ENCODE peak calls at places on chromosomes 4 and X, in nine cellular contexts. S, Q, K, R, L, G, T, V and O are unnamed samples.

GRCh38 chrX:66046612-66047235 is 6.8 kb upstream of the VSIG4 start:
- DNase-seq in S (no peak), Q (no peak), K (no peak), R (no peak), L (no peak), G (no peak), T (no peak), V (peak; percentile 8), O (peak; percentile 50)

GRCh38 chr4:66574145-66574978 is 904.1 kb upstream of the EPHA5 start:
- DNase-seq in S (no peak), Q (no peak), K (no peak), R (no peak), L (no peak), G (no peak), T (peak; percentile 63), V (no peak), O (no peak)

GRCh38 chr4:184275766-184276165 is 58.1 kb upstream of the ENPP6 start:
- DNase-seq in S (no peak), Q (no peak), K (no peak), R (no peak), L (no peak), G (no peak), T (peak; percentile 47), V (no peak), O (no peak)

GRCh38 chrX:24100713-24101112 is 46.0 kb downstream of the EIF2S3 start:
- DNase-seq in S (no peak), Q (no peak), K (no peak), R (no peak), L (no peak), G (no peak), T (no peak), V (no peak), O (no peak)

GRCh38 chrX:120740072-120740471 is 110.2 kb upstream of the C1GALT1C1 start:
- DNase-seq in S (no peak), Q (no peak), K (no peak), R (no peak), L (no peak), G (no peak), T (no peak), V (no peak), O (no peak)

GRCh38 chrX:44915361-44915868 is 42.4 kb downstream of the KDM6A start:
- DNase-seq in S (no peak), Q (no peak), K (no peak), R (no peak), L (no peak), G (no peak), T (no peak), V (no peak), O (no peak)

GRCh38 chrX:155767101-155767878 is 113.9 kb upstream of the VAMP7 start:
- DNase-seq in S (peak; percentile 53), Q (no peak), K (peak; percentile 63), R (peak; percentile 21), L (no peak), G (peak; percentile 46), T (peak; percentile 80), V (peak; percentile 14), O (no peak)

GRCh38 chr4:113312529-113312928 is 263.1 kb downstream of the ANK2 start:
- DNase-seq in S (no peak), Q (no peak), K (no peak), R (no peak), L (no peak), G (no peak), T (no peak), V (no peak), O (no peak)

GRCh38 chr4:185920171-185920570 is 108.2 kb upstream of the SORBS2 start:
- DNase-seq in S (no peak), Q (no peak), K (peak; percentile 28), R (no peak), L (no peak), G (no peak), T (peak; percentile 18), V (no peak), O (no peak)

GRCh38 chrX:118971552-118971951 is 2.9 kb upstream of the LONRF3 start:
- DNase-seq in S (no peak), Q (no peak), K (no peak), R (no peak), L (peak; percentile 66), G (no peak), T (no peak), V (no peak), O (no peak)

GRCh38 chr4:79297479-79297878 is 28.4 kb downstream of the NAA11 start:
- DNase-seq in S (no peak), Q (no peak), K (no peak), R (no peak), L (no peak), G (no peak), T (no peak), V (no peak), O (no peak)

GRCh38 chrX:24117288-24117687 is 32.2 kb upstream of the ZFX start:
- DNase-seq in S (peak; percentile 6), Q (peak; percentile 16), K (no peak), R (no peak), L (no peak), G (no peak), T (peak; percentile 37), V (no peak), O (no peak)

GRCh38 chr4:154559931-154560801 is 2.6 kb upstream of the FGB start:
- DNase-seq in S (no peak), Q (no peak), K (no peak), R (no peak), L (no peak), G (no peak), T (no peak), V (no peak), O (no peak)

GRCh38 chr4:152939655-152940054 is 3.5 kb downstream of the FHDC1 start:
- DNase-seq in S (no peak), Q (no peak), K (no peak), R (no peak), L (no peak), G (no peak), T (no peak), V (no peak), O (no peak)

GRCh38 chr4:125125256-125125655 is 189.5 kb upstream of the FAT4 start:
- DNase-seq in S (no peak), Q (no peak), K (no peak), R (no peak), L (no peak), G (no peak), T (no peak), V (no peak), O (no peak)

GRCh38 chr4:187380181-187380581 is 615.4 kb upstream of the ZFP42 start:
- DNase-seq in S (no peak), Q (peak; percentile 42), K (peak; percentile 14), R (no peak), L (no peak), G (no peak), T (no peak), V (no peak), O (no peak)

GRCh38 chr4:150867148-150867547 is 147.9 kb downstream of the LRBA start:
- DNase-seq in S (peak; percentile 77), Q (peak; percentile 33), K (peak; percentile 39), R (peak; percentile 14), L (peak; percentile 78), G (peak; percentile 33), T (peak; percentile 72), V (peak; percentile 68), O (peak; percentile 27)

GRCh38 chr4:187084696-187085095 is 361.0 kb upstream of the FAT1 start:
- DNase-seq in S (no peak), Q (no peak), K (no peak), R (no peak), L (no peak), G (no peak), T (no peak), V (no peak), O (no peak)

GRCh38 chrX:149950681-149951080 is 12.4 kb upstream of the EOLA2 start:
- DNase-seq in S (peak; percentile 49), Q (no peak), K (peak; percentile 35), R (no peak), L (no peak), G (no peak), T (peak; percentile 19), V (no peak), O (no peak)

GRCh38 chrX:9816094-9816700 is 30.0 kb downstream of the SHROOM2 start:
- DNase-seq in S (no peak), Q (no peak), K (no peak), R (no peak), L (no peak), G (no peak), T (no peak), V (no peak), O (no peak)

GRCh38 chrX:110180176-110180927 is 137.5 kb downstream of the AMMECR1 start:
- DNase-seq in S (no peak), Q (no peak), K (peak; percentile 16), R (no peak), L (no peak), G (no peak), T (peak; percentile 66), V (no peak), O (no peak)

GRCh38 chrX:49183701-49184281 is 2.4 kb downstream of the PRICKLE3 start:
- DNase-seq in S (no peak), Q (peak; percentile 40), K (no peak), R (no peak), L (peak; percentile 53), G (no peak), T (no peak), V (no peak), O (no peak)